ENCODE peak calls at places on chromosomes 16 and 17, in eight cellular contexts. N, C, F, V, M, O, X and D are unnamed samples.

GRCh38 chr17:50676065-50676975 is 31.4 kb downstream of the ANKRD40 start:
- DNase-seq in N (no peak), C (no peak), F (no peak), V (no peak), M (no peak), O (no peak), X (no peak), D (no peak)

GRCh38 chr16:4694664-4695451 is 1.5 kb downstream of the NUDT16L1 start:
- DNase-seq in N (no peak), C (no peak), F (no peak), V (no peak), M (no peak), O (no peak), X (peak; percentile 23), D (no peak)

GRCh38 chr17:77528516-77529327 is 388.0 kb downstream of the SEC14L1 start:
- DNase-seq in N (no peak), C (peak; percentile 86), F (peak; percentile 56), V (no peak), M (peak; percentile 64), O (peak; percentile 87), X (peak; percentile 77), D (no peak)

GRCh38 chr17:30363715-30364202 is 15.0 kb upstream of the CPD start:
- DNase-seq in N (no peak), C (no peak), F (no peak), V (peak; percentile 72), M (no peak), O (no peak), X (no peak), D (peak; percentile 61)

GRCh38 chr17:69058165-69058564 is 2.6 kb downstream of the ABCA9 start:
- DNase-seq in N (peak; percentile 32), C (peak; percentile 14), F (no peak), V (no peak), M (no peak), O (peak; percentile 62), X (peak; percentile 75), D (no peak)

GRCh38 chr17:64323774-64324173 is 60.7 kb upstream of the TEX2 start:
- DNase-seq in N (no peak), C (no peak), F (no peak), V (no peak), M (no peak), O (no peak), X (no peak), D (no peak)

GRCh38 chr16:78290498-78291271 is 191.2 kb downstream of the WWOX start:
- DNase-seq in N (no peak), C (no peak), F (no peak), V (no peak), M (no peak), O (no peak), X (no peak), D (no peak)

GRCh38 chr17:17493249-17493985 is 2.8 kb downstream of the RASD1 start:
- DNase-seq in N (no peak), C (peak; percentile 68), F (no peak), V (no peak), M (no peak), O (peak; percentile 45), X (peak; percentile 22), D (no peak)

GRCh38 chr17:19317359-19318095 is 45.0 kb downstream of the B9D1 start:
- DNase-seq in N (peak; percentile 60), C (peak; percentile 87), F (peak; percentile 71), V (peak; percentile 95), M (peak; percentile 91), O (peak; percentile 93), X (peak; percentile 98), D (peak; percentile 75)

GRCh38 chr16:70704586-70704985 is 18.7 kb upstream of the MTSS2 start:
- DNase-seq in N (no peak), C (no peak), F (no peak), V (no peak), M (no peak), O (no peak), X (no peak), D (no peak)

GRCh38 chr17:65741690-65742089 is 180.2 kb upstream of the AXIN2 start:
- DNase-seq in N (no peak), C (no peak), F (no peak), V (no peak), M (no peak), O (no peak), X (no peak), D (no peak)

GRCh38 chr16:586645-587590 is 2.9 kb upstream of the RAB40C start:
- DNase-seq in N (no peak), C (no peak), F (no peak), V (no peak), M (no peak), O (no peak), X (no peak), D (no peak)

GRCh38 chr17:63356275-63356905 is 89.7 kb downstream of the CYB561 start:
- DNase-seq in N (no peak), C (no peak), F (no peak), V (no peak), M (peak; percentile 41), O (no peak), X (no peak), D (peak; percentile 40)

GRCh38 chr17:36808181-36808661 is 129.1 kb upstream of the LHX1 start:
- DNase-seq in N (no peak), C (peak; percentile 85), F (peak; percentile 54), V (no peak), M (peak; percentile 23), O (peak; percentile 78), X (peak; percentile 56), D (peak; percentile 2)

GRCh38 chr17:17952691-17953090 is 19.5 kb downstream of the TOM1L2 start:
- DNase-seq in N (no peak), C (no peak), F (no peak), V (no peak), M (no peak), O (peak; percentile 56), X (peak; percentile 49), D (no peak)

GRCh38 chr16:70708381-70709253 is 22.8 kb upstream of the MTSS2 start:
- DNase-seq in N (no peak), C (peak; percentile 45), F (no peak), V (no peak), M (no peak), O (peak; percentile 37), X (peak; percentile 35), D (no peak)

GRCh38 chr17:48998557-48999440 is 1.6 kb downstream of the IGF2BP1 start:
- DNase-seq in N (peak; percentile 51), C (peak; percentile 42), F (no peak), V (no peak), M (peak; percentile 59), O (peak; percentile 52), X (peak; percentile 77), D (peak; percentile 84)

GRCh38 chr17:45270828-45271418 is 9.0 kb upstream of the SPATA32 start:
- DNase-seq in N (no peak), C (peak; percentile 71), F (peak; percentile 20), V (peak; percentile 18), M (no peak), O (peak; percentile 75), X (peak; percentile 40), D (no peak)

GRCh38 chr16:12611916-12612597 is 191.6 kb downstream of the CPPED1 start:
- DNase-seq in N (no peak), C (no peak), F (no peak), V (no peak), M (no peak), O (no peak), X (no peak), D (no peak)

GRCh38 chr16:74450967-74451760 is 29.9 kb upstream of the CLEC18B start:
- DNase-seq in N (no peak), C (no peak), F (no peak), V (no peak), M (no peak), O (no peak), X (no peak), D (no peak)

GRCh38 chr16:79278506-79278905 is 322.0 kb downstream of the MAF start:
- DNase-seq in N (no peak), C (no peak), F (no peak), V (peak; percentile 79), M (no peak), O (no peak), X (no peak), D (no peak)

GRCh38 chr16:48608452-48608851 is 1.5 kb downstream of the N4BP1 start:
- DNase-seq in N (no peak), C (no peak), F (no peak), V (peak; percentile 86), M (no peak), O (no peak), X (peak; percentile 70), D (peak; percentile 24)

GRCh38 chr16:86521236-86522197 is 11.2 kb downstream of the FOXF1 start:
- DNase-seq in N (no peak), C (no peak), F (no peak), V (no peak), M (no peak), O (no peak), X (no peak), D (peak; percentile 9)
- H3K4me2 ChIP-seq in N (no peak overlapping the region), C (no peak overlapping the region), F (no peak overlapping the region), V (no peak overlapping the region), M (no peak overlapping the region), O (no peak overlapping the region), X (no peak overlapping the region), D (no peak overlapping the region)

GRCh38 chr16:67517178-67517492 is 11.5 kb upstream of the RIPOR1 start:
- DNase-seq in N (no peak), C (no peak), F (no peak), V (no peak), M (no peak), O (no peak), X (no peak), D (no peak)
- H3K4me2 ChIP-seq in N (peak overlapping the region; percentile 44), C (no peak overlapping the region), F (no peak overlapping the region), V (no peak overlapping the region), M (no peak overlapping the region), O (no peak overlapping the region), X (no peak overlapping the region), D (no peak overlapping the region)

DNA sequence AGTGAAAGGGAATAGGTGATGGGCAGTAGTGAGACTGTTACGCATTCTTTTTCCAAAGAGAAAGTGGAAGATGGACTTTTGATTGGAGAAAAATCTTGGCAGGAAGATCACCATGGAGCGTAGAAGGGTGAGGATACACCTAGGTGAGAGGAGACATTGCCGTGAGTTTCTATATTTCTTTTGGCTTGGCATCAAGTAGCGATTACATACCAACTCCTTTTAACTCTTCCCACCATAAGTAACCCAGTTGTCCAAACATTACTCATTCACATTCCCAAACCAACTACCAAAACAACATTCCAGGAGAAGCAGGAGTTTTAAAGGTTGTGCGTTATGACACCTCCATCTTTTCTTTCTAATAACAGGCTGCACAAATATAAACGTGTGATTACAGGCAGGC is 10.7 kb upstream of the KRT28 start:
- DNase-seq in N (peak; percentile 66), C (no peak), F (no peak), V (no peak), M (no peak), O (no peak), X (no peak), D (no peak)
- H3K4me2 ChIP-seq in N (peak overlapping the region; percentile 70), C (no peak overlapping the region), F (no peak overlapping the region), V (no peak overlapping the region), M (no peak overlapping the region), O (no peak overlapping the region), X (no peak overlapping the region), D (peak overlapping the region; percentile 15)

DNA sequence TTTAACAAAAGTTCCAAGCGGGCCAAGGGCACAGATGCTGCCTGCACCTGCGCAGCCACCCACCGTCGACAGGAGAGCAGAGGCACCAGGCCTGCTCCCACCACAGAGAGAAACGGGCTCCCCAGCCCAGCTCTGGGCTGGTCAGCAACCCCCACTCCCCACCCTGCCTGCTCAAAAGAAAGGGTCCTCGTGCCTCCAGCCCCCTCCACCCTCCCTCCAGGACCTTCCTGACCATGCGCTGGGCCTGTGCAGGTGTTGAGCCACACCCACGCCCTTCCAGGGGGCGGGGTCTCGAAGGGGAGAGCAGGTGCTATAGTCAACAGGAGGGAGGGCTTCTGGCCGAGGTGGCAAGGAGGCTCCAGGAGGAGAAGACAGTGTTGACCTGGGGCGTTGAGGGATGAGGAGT is 25.3 kb downstream of the ZNF778 start:
- DNase-seq in N (no peak), C (no peak), F (no peak), V (no peak), M (no peak), O (peak; percentile 34), X (no peak), D (no peak)
- H3K4me2 ChIP-seq in N (no peak overlapping the region), C (no peak overlapping the region), F (no peak overlapping the region), V (no peak overlapping the region), M (no peak overlapping the region), O (no peak overlapping the region), X (no peak overlapping the region), D (no peak overlapping the region)